ENCODE peak calls at places on chromosomes 1 and 21, in six cellular contexts. One of them, this sample, is unnamed.

GRCh38 chr21:46097826-46098286 is at the start of gene COL6A2:
- DNase-seq in left ventricle myocardium inferior: peak; percentile 75
- DNase-seq in psoas muscle: peak; percentile 74
- DNase-seq in neuronal stem cell: peak; percentile 54
- DNase-seq in ascending aorta: peak; percentile 83
- DNase-seq in A549: peak; percentile 53
- DNase-seq in this sample: no peak

GRCh38 chr1:184287001-184287400 is 99.8 kb upstream of the C1orf21 start:
- DNase-seq in left ventricle myocardium inferior: no peak
- DNase-seq in psoas muscle: no peak
- DNase-seq in neuronal stem cell: no peak
- DNase-seq in ascending aorta: no peak
- DNase-seq in A549: no peak
- DNase-seq in this sample: no peak

GRCh38 chr1:11925938-11926292 is 312 bp downstream of the KIAA2013 start:
- DNase-seq in left ventricle myocardium inferior: no peak
- DNase-seq in psoas muscle: no peak
- DNase-seq in neuronal stem cell: no peak
- DNase-seq in ascending aorta: no peak
- DNase-seq in A549: no peak
- DNase-seq in this sample: no peak

GRCh38 chr1:78275456-78275855 is 215.3 kb upstream of the PTGFR start:
- DNase-seq in left ventricle myocardium inferior: no peak
- DNase-seq in psoas muscle: no peak
- DNase-seq in neuronal stem cell: no peak
- DNase-seq in ascending aorta: no peak
- DNase-seq in A549: no peak
- DNase-seq in this sample: no peak

GRCh38 chr1:167056529-167057296 is 33.5 kb downstream of the GPA33 start:
- DNase-seq in left ventricle myocardium inferior: no peak
- DNase-seq in psoas muscle: no peak
- DNase-seq in neuronal stem cell: no peak
- DNase-seq in ascending aorta: no peak
- DNase-seq in A549: no peak
- DNase-seq in this sample: no peak

GRCh38 chr1:231667883-231668506 is 41.4 kb downstream of the DISC1 start:
- DNase-seq in left ventricle myocardium inferior: no peak
- DNase-seq in psoas muscle: no peak
- DNase-seq in neuronal stem cell: no peak
- DNase-seq in ascending aorta: no peak
- DNase-seq in A549: no peak
- DNase-seq in this sample: no peak

GRCh38 chr1:221458430-221459156 is 283.3 kb downstream of the DUSP10 start:
- DNase-seq in left ventricle myocardium inferior: no peak
- DNase-seq in psoas muscle: no peak
- DNase-seq in neuronal stem cell: no peak
- DNase-seq in ascending aorta: no peak
- DNase-seq in A549: no peak
- DNase-seq in this sample: no peak

GRCh38 chr1:156074661-156075060 is 7.6 kb downstream of the MEX3A start:
- DNase-seq in left ventricle myocardium inferior: no peak
- DNase-seq in psoas muscle: no peak
- DNase-seq in neuronal stem cell: no peak
- DNase-seq in ascending aorta: no peak
- DNase-seq in A549: no peak
- DNase-seq in this sample: no peak

GRCh38 chr1:47468759-47469404 is 31.0 kb downstream of the FOXD2 start:
- DNase-seq in left ventricle myocardium inferior: no peak
- DNase-seq in psoas muscle: no peak
- DNase-seq in neuronal stem cell: no peak
- DNase-seq in ascending aorta: no peak
- DNase-seq in A549: no peak
- DNase-seq in this sample: no peak

GRCh38 chr21:44353200-44353970 is at the start of gene TRPM2:
- DNase-seq in left ventricle myocardium inferior: peak; percentile 72
- DNase-seq in psoas muscle: peak; percentile 88
- DNase-seq in neuronal stem cell: no peak
- DNase-seq in ascending aorta: no peak
- DNase-seq in A549: no peak
- DNase-seq in this sample: no peak

GRCh38 chr1:45617618-45618017 is 6.2 kb downstream of the CCDC17 start:
- DNase-seq in left ventricle myocardium inferior: no peak
- DNase-seq in psoas muscle: no peak
- DNase-seq in neuronal stem cell: no peak
- DNase-seq in ascending aorta: no peak
- DNase-seq in A549: no peak
- DNase-seq in this sample: no peak

GRCh38 chr1:47918257-47918867 is 78.8 kb downstream of the TRABD2B start:
- DNase-seq in left ventricle myocardium inferior: no peak
- DNase-seq in psoas muscle: no peak
- DNase-seq in neuronal stem cell: no peak
- DNase-seq in ascending aorta: no peak
- DNase-seq in A549: no peak
- DNase-seq in this sample: no peak

GRCh38 chr1:59879556-59879955 is 47.0 kb downstream of the CYP2J2 start:
- DNase-seq in left ventricle myocardium inferior: peak; percentile 46
- DNase-seq in psoas muscle: peak; percentile 57
- DNase-seq in neuronal stem cell: peak; percentile 54
- DNase-seq in ascending aorta: no peak
- DNase-seq in A549: peak; percentile 11
- DNase-seq in this sample: peak; percentile 33

GRCh38 chr1:207944571-207944970 is 33.6 kb upstream of the CD34 start:
- DNase-seq in left ventricle myocardium inferior: no peak
- DNase-seq in psoas muscle: no peak
- DNase-seq in neuronal stem cell: no peak
- DNase-seq in ascending aorta: no peak
- DNase-seq in A549: no peak
- DNase-seq in this sample: peak; percentile 37

GRCh38 chr1:223233019-223233409 is 90.0 kb upstream of the TLR5 start:
- DNase-seq in left ventricle myocardium inferior: no peak
- DNase-seq in psoas muscle: no peak
- DNase-seq in neuronal stem cell: no peak
- DNase-seq in ascending aorta: no peak
- DNase-seq in A549: no peak
- DNase-seq in this sample: no peak

GRCh38 chr1:223235091-223235490 is 92.0 kb upstream of the TLR5 start:
- DNase-seq in left ventricle myocardium inferior: no peak
- DNase-seq in psoas muscle: no peak
- DNase-seq in neuronal stem cell: no peak
- DNase-seq in ascending aorta: no peak
- DNase-seq in A549: no peak
- DNase-seq in this sample: no peak

GRCh38 chr1:223233410-223234163 is 90.5 kb upstream of the TLR5 start:
- DNase-seq in left ventricle myocardium inferior: no peak
- DNase-seq in psoas muscle: no peak
- DNase-seq in neuronal stem cell: no peak
- DNase-seq in ascending aorta: peak; percentile 66
- DNase-seq in A549: peak; percentile 42
- DNase-seq in this sample: peak; percentile 56

GRCh38 chr1:223234534-223234933 is 91.5 kb upstream of the TLR5 start:
- DNase-seq in left ventricle myocardium inferior: no peak
- DNase-seq in psoas muscle: no peak
- DNase-seq in neuronal stem cell: no peak
- DNase-seq in ascending aorta: no peak
- DNase-seq in A549: no peak
- DNase-seq in this sample: no peak

DNA sequence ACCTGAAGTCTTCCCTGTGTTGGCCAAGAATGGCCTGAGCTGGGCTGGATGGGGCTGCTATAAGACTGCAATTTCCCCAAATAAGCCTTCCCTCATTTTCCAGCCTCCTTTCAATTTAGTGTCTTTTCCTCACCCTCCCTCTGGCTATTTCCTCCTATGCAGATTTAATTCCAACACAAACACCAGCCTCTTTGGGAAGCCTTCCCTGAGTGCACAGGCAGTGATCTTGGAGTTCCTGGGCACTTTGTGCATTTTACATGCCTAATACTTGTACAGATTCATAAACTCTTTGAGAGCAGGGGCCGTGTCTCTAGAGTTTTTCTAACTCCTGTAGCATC is 91.1 kb upstream of the TLR5 start:
- DNase-seq in left ventricle myocardium inferior: no peak
- DNase-seq in psoas muscle: no peak
- DNase-seq in neuronal stem cell: no peak
- DNase-seq in ascending aorta: no peak
- DNase-seq in A549: no peak
- DNase-seq in this sample: no peak
- H3K27ac ChIP-seq in left ventricle myocardium inferior: peak overlapping the region; percentile 71
- H3K27ac ChIP-seq in psoas muscle: no peak overlapping the region
- H3K27ac ChIP-seq in neuronal stem cell: no peak overlapping the region
- H3K27ac ChIP-seq in ascending aorta: peak overlapping the region; percentile 60
- H3K27ac ChIP-seq in A549: peak overlapping the region; percentile 54
- H3K27ac ChIP-seq in this sample: peak overlapping the region; percentile 83

GRCh38 chr21:10521091-10521598 is at the start of gene TPTE:
- DNase-seq in left ventricle myocardium inferior: no peak
- DNase-seq in psoas muscle: no peak
- DNase-seq in neuronal stem cell: no peak
- DNase-seq in ascending aorta: no peak
- DNase-seq in A549: no peak
- DNase-seq in this sample: no peak
- H3K27ac ChIP-seq in left ventricle myocardium inferior: no peak within 1 kb of the TSS
- H3K27ac ChIP-seq in psoas muscle: no peak within 1 kb of the TSS
- H3K27ac ChIP-seq in neuronal stem cell: no peak within 1 kb of the TSS
- H3K27ac ChIP-seq in ascending aorta: no peak within 1 kb of the TSS
- H3K27ac ChIP-seq in A549: no peak within 1 kb of the TSS
- H3K27ac ChIP-seq in this sample: no peak within 1 kb of the TSS

GRCh38 chr21:39003982-39004775 is 179.1 kb downstream of the PSMG1 start:
- DNase-seq in left ventricle myocardium inferior: no peak
- DNase-seq in psoas muscle: no peak
- DNase-seq in neuronal stem cell: no peak
- DNase-seq in ascending aorta: peak; percentile 80
- DNase-seq in A549: no peak
- DNase-seq in this sample: no peak
- H3K27ac ChIP-seq in left ventricle myocardium inferior: peak overlapping the region; percentile 90
- H3K27ac ChIP-seq in psoas muscle: peak overlapping the region; percentile 51
- H3K27ac ChIP-seq in neuronal stem cell: no peak overlapping the region
- H3K27ac ChIP-seq in ascending aorta: peak overlapping the region; percentile 95
- H3K27ac ChIP-seq in A549: no peak overlapping the region
- H3K27ac ChIP-seq in this sample: no peak overlapping the region

GRCh38 chr1:55311057-55311631 is 96.0 kb upstream of the USP24 start:
- DNase-seq in left ventricle myocardium inferior: no peak
- DNase-seq in psoas muscle: no peak
- DNase-seq in neuronal stem cell: no peak
- DNase-seq in ascending aorta: no peak
- DNase-seq in A549: peak; percentile 9
- DNase-seq in this sample: no peak
- H3K27ac ChIP-seq in left ventricle myocardium inferior: no peak overlapping the region
- H3K27ac ChIP-seq in psoas muscle: no peak overlapping the region
- H3K27ac ChIP-seq in neuronal stem cell: no peak overlapping the region
- H3K27ac ChIP-seq in ascending aorta: no peak overlapping the region
- H3K27ac ChIP-seq in A549: peak overlapping the region; percentile 89
- H3K27ac ChIP-seq in this sample: peak overlapping the region; percentile 35

DNA sequence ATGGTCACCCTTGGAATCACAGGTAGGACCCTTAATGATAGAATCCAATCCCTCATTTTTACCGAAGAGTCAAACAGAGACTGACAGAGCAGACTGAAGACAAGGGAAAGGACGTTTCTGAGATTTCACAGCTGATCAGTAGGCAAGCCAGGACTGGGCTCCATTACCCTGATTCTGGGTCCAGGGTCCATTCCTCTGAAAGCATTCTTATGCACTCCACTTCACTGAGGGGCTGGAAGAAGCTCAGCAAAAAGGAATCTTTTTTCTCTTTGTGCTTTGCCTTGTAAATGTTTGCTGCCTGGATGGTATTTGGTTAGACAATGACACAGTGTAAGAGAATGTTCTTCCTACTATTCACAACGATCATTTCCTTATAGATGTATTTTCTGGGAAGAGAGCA is 331.3 kb upstream of the PROX1 start:
- DNase-seq in left ventricle myocardium inferior: no peak
- DNase-seq in psoas muscle: no peak
- DNase-seq in neuronal stem cell: no peak
- DNase-seq in ascending aorta: no peak
- DNase-seq in A549: no peak
- DNase-seq in this sample: no peak
- H3K27ac ChIP-seq in left ventricle myocardium inferior: no peak overlapping the region
- H3K27ac ChIP-seq in psoas muscle: no peak overlapping the region
- H3K27ac ChIP-seq in neuronal stem cell: no peak overlapping the region
- H3K27ac ChIP-seq in ascending aorta: no peak overlapping the region
- H3K27ac ChIP-seq in A549: no peak overlapping the region
- H3K27ac ChIP-seq in this sample: no peak overlapping the region

DNA sequence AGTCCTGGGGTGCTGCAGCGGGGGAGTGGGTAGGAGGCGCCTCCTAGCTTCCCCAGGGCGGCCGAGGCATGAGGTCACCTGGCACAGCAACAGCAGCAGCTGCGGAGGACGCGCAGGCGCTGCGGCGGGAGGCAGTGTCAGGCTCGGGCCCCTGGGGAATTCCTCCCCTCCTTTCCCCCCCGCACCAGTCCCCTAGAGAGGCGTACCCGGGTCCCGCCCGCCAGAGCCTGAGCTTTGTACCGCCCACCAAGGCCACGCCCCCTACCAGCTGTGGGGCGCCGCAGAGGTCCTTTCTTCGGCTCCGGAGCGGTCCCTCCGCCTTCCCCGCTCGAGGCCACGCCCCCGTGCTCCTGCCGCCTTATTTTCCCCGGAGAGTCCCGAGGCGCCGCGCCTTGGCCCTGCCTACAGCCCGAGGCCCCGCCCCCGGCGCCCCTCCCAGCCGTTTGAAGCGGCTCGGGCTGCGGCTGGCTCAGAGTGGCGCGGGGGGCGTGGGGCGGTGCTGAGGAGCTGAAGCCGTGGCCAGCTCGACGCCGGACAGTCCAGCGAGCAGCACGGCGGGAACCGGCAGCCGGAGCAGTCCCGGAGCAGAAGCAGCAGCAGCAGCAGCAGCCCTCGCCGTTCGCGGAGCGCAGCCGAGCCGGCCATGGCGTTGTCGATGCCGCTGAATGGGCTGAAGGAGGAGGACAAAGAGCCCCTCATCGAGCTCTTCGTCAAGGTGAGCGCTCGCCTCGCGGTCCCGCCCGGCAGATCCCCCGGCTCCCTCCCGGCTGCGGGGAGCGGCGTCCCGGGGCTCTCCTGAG is at the start of gene CLIC4:
- DNase-seq in left ventricle myocardium inferior: peak; percentile 100
- DNase-seq in psoas muscle: peak; percentile 100
- DNase-seq in neuronal stem cell: peak; percentile 100
- DNase-seq in ascending aorta: peak; percentile 100
- DNase-seq in A549: peak; percentile 75
- DNase-seq in this sample: peak; percentile 94
- H3K27ac ChIP-seq in left ventricle myocardium inferior: peak within 1 kb of the TSS; percentile 98
- H3K27ac ChIP-seq in psoas muscle: peak within 1 kb of the TSS; percentile 79
- H3K27ac ChIP-seq in neuronal stem cell: peak within 1 kb of the TSS; percentile 80
- H3K27ac ChIP-seq in ascending aorta: peak within 1 kb of the TSS; percentile 97
- H3K27ac ChIP-seq in A549: peak within 1 kb of the TSS; percentile 88
- H3K27ac ChIP-seq in this sample: peak within 1 kb of the TSS; percentile 82

GRCh38 chr1:159009704-159010361 is at the start of gene IFI16:
- DNase-seq in left ventricle myocardium inferior: no peak
- DNase-seq in psoas muscle: no peak
- DNase-seq in neuronal stem cell: no peak
- DNase-seq in ascending aorta: peak; percentile 84
- DNase-seq in A549: peak; percentile 10
- DNase-seq in this sample: peak; percentile 81
- H3K27ac ChIP-seq in left ventricle myocardium inferior: peak within 1 kb of the TSS; percentile 88
- H3K27ac ChIP-seq in psoas muscle: peak within 1 kb of the TSS; percentile 74
- H3K27ac ChIP-seq in neuronal stem cell: no peak within 1 kb of the TSS
- H3K27ac ChIP-seq in ascending aorta: peak within 1 kb of the TSS; percentile 68
- H3K27ac ChIP-seq in A549: no peak within 1 kb of the TSS
- H3K27ac ChIP-seq in this sample: peak within 1 kb of the TSS; percentile 94

This sample was measured in epithelial cell of prostate.